ENCODE peak calls at places on chromosomes 6 and 20, in five cellular contexts. L, C, T, Y and X are unnamed samples.

GRCh38 chr6:33738153-33738552 is 8.6 kb downstream of the IP6K3 start:
- DNase-seq in L (no peak), C (no peak), T (no peak), Y (no peak), X (no peak)

GRCh38 chr6:158206740-158207451 is 38.7 kb downstream of the GTF2H5 start:
- DNase-seq in L (no peak), C (no peak), T (no peak), Y (no peak), X (no peak)

GRCh38 chr6:156379946-156380707 is 397.1 kb upstream of the ARID1B start:
- DNase-seq in L (peak; percentile 19), C (peak; percentile 62), T (no peak), Y (peak; percentile 73), X (peak; percentile 39)

GRCh38 chr20:2815242-2815900 is 584 bp downstream of the C20orf141 start:
- DNase-seq in L (no peak), C (no peak), T (no peak), Y (no peak), X (no peak)

GRCh38 chr6:162343902-162344226 is 383.7 kb downstream of the PRKN start:
- DNase-seq in L (no peak), C (no peak), T (no peak), Y (peak; percentile 3), X (peak; percentile 73)

GRCh38 chr6:84774174-84775158 is 10.1 kb upstream of the TBX18 start:
- DNase-seq in L (peak; percentile 51), C (no peak), T (no peak), Y (no peak), X (peak; percentile 65)

GRCh38 chr6:90098637-90099036 is 198.0 kb downstream of the BACH2 start:
- DNase-seq in L (no peak), C (no peak), T (no peak), Y (no peak), X (no peak)

GRCh38 chr6:27890351-27891299 is 21.6 kb downstream of the OR2B2 start:
- DNase-seq in L (peak; percentile 88), C (peak; percentile 88), T (peak; percentile 93), Y (peak; percentile 82), X (peak; percentile 94)

GRCh38 chr6:12801141-12801540 is 84.6 kb downstream of the PHACTR1 start:
- DNase-seq in L (no peak), C (no peak), T (no peak), Y (no peak), X (peak; percentile 79)

GRCh38 chr6:166487148-166487547 is 99.3 kb downstream of the RAMACL start:
- DNase-seq in L (no peak), C (no peak), T (no peak), Y (no peak), X (no peak)

GRCh38 chr6:32112436-32112980 is 3.4 kb upstream of the TNXB start:
- DNase-seq in L (no peak), C (no peak), T (no peak), Y (no peak), X (no peak)

GRCh38 chr6:69796081-69796626 is 656 bp downstream of the LMBRD1 start:
- DNase-seq in L (peak; percentile 9), C (peak; percentile 17), T (peak; percentile 51), Y (peak; percentile 25), X (peak; percentile 41)

GRCh38 chr20:44896583-44896982 is 11.1 kb downstream of the YWHAB start:
- DNase-seq in L (no peak), C (no peak), T (no peak), Y (no peak), X (no peak)

GRCh38 chr6:107811591-107812218 is 12.4 kb downstream of the SCML4 start:
- DNase-seq in L (peak; percentile 13), C (peak; percentile 37), T (no peak), Y (peak; percentile 62), X (no peak)

GRCh38 chr6:170421921-170422320 is 115.4 kb downstream of the FAM120B start:
- DNase-seq in L (no peak), C (no peak), T (no peak), Y (no peak), X (no peak)

GRCh38 chr6:100704941-100705340 is 176.2 kb downstream of the ASCC3 start:
- DNase-seq in L (no peak), C (no peak), T (no peak), Y (no peak), X (no peak)